ENCODE peak calls at places on chromosomes 12 and 14, in four cellular contexts. H is mesendoderm, T is Karpas-422, N is fibroblast of lung. B is an unnamed sample.

GRCh38 chr12:132711169-132711843 is 664 bp downstream of the PGAM5 start:
- DNase-seq in H (peak; percentile 29), T (peak; percentile 69), N (peak; percentile 17), B (peak; percentile 23)

GRCh38 chr12:51071663-51072062 is 11.7 kb downstream of the CSRNP2 start:
- DNase-seq in H (peak; percentile 41), T (no peak), N (no peak), B (no peak)

GRCh38 chr12:104171785-104172563 is 34.0 kb upstream of the NFYB start:
- DNase-seq in H (no peak), T (no peak), N (no peak), B (no peak)

GRCh38 chr12:3135522-3136461 is 58.6 kb downstream of the TSPAN9 start:
- DNase-seq in H (peak; percentile 93), T (peak; percentile 85), N (peak; percentile 85), B (peak; percentile 84)

GRCh38 chr14:92575773-92576303 is 62.3 kb downstream of the RIN3 start:
- DNase-seq in H (no peak), T (no peak), N (no peak), B (no peak)

GRCh38 chr12:46260153-46260912 is 8.5 kb downstream of the SLC38A1 start:
- DNase-seq in H (peak; percentile 89), T (no peak), N (peak; percentile 54), B (peak; percentile 86)

GRCh38 chr12:27180862-27181261 is 63.2 kb upstream of the STK38L start:
- DNase-seq in H (no peak), T (no peak), N (no peak), B (no peak)

GRCh38 chr14:57875296-57875695 is 9.4 kb upstream of the SLC35F4 start:
- DNase-seq in H (no peak), T (no peak), N (no peak), B (no peak)

GRCh38 chr12:42968426-42968825 is 378.9 kb upstream of the PRICKLE1 start:
- DNase-seq in H (no peak), T (no peak), N (no peak), B (no peak)

GRCh38 chr14:99361596-99362220 is 89.7 kb upstream of the BCL11B start:
- DNase-seq in H (peak; percentile 28), T (no peak), N (no peak), B (no peak)

GRCh38 chr12:87217486-87217885 is 811.7 kb downstream of the C12orf50 start:
- DNase-seq in H (no peak), T (no peak), N (peak; percentile 65), B (peak; percentile 44)

GRCh38 chr12:126784328-126784921 is 1482.5 kb upstream of the TMEM132C start:
- DNase-seq in H (peak; percentile 86), T (peak; percentile 64), N (no peak), B (peak; percentile 52)

GRCh38 chr14:74653386-74654138 is 41.5 kb upstream of the LTBP2 start:
- DNase-seq in H (peak; percentile 81), T (no peak), N (no peak), B (peak; percentile 56)

GRCh38 chr12:53171725-53172329 is 8.7 kb upstream of the ZNF740 start:
- DNase-seq in H (no peak), T (no peak), N (no peak), B (no peak)

GRCh38 chr14:40981247-40981646 is 625.4 kb upstream of the LRFN5 start:
- DNase-seq in H (peak; percentile 39), T (no peak), N (no peak), B (no peak)

GRCh38 chr14:68589447-68590232 is 203.2 kb downstream of the ZFP36L1 start:
- DNase-seq in H (no peak), T (no peak), N (peak; percentile 83), B (peak; percentile 97)

GRCh38 chr14:22556990-22557623 is 31.9 kb downstream of the DAD1 start:
- DNase-seq in H (peak; percentile 89), T (peak; percentile 96), N (peak; percentile 75), B (peak; percentile 75)

GRCh38 chr12:90585640-90586304 is 369.2 kb downstream of the CCER1 start:
- DNase-seq in H (no peak), T (no peak), N (peak; percentile 1), B (peak; percentile 1)

GRCh38 chr14:40983604-40984003 is 623.1 kb upstream of the LRFN5 start:
- DNase-seq in H (no peak), T (no peak), N (peak; percentile 10), B (peak; percentile 23)

GRCh38 chr12:112443916-112444315 is 25.2 kb downstream of the PTPN11 start:
- DNase-seq in H (no peak), T (no peak), N (no peak), B (no peak)

GRCh38 chr12:6551496-6552139 is 4.2 kb downstream of the IFFO1 start:
- DNase-seq in H (peak; percentile 67), T (no peak), N (peak; percentile 54), B (peak; percentile 80)

GRCh38 chr14:67332468-67332867 is 27.1 kb downstream of the ATP6V1D start:
- DNase-seq in H (peak; percentile 46), T (no peak), N (no peak), B (no peak)

GRCh38 chr12:109310247-109311125 is 1.4 kb upstream of the FOXN4 start:
- DNase-seq in H (no peak), T (no peak), N (no peak), B (no peak)
- H3K4me3 ChIP-seq in H (peak overlapping the region; percentile 20), T (no peak overlapping the region), N (no peak overlapping the region), B (no peak overlapping the region)

DNA sequence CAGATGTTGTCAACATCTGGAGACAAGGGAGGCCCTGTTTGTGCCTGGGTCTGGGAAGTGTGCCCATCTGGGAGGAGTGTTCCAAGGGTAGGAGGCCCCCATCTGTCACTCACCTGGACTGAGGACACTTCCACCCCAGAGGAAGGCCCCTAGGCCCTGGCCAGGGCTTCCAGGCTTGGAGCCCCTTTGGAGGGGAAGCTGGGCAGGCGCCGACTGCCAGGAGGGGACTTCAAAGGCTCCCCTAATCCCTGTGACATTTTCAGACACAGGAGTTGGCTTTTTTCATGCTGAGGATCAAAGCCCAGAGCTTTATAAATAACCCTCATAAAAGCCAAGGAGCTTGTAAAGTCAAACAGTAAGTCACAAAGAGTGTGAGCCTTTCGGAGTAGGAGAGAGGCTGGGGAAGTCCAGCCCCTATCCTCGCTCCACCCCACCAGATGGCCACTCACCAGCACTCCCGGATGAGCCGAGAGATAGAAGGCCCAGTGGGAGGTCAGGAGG is 17.6 kb upstream of the FAM222A start:
- DNase-seq in H (no peak), T (no peak), N (no peak), B (no peak)
- H3K4me3 ChIP-seq in H (no peak overlapping the region), T (no peak overlapping the region), N (no peak overlapping the region), B (no peak overlapping the region)

DNA sequence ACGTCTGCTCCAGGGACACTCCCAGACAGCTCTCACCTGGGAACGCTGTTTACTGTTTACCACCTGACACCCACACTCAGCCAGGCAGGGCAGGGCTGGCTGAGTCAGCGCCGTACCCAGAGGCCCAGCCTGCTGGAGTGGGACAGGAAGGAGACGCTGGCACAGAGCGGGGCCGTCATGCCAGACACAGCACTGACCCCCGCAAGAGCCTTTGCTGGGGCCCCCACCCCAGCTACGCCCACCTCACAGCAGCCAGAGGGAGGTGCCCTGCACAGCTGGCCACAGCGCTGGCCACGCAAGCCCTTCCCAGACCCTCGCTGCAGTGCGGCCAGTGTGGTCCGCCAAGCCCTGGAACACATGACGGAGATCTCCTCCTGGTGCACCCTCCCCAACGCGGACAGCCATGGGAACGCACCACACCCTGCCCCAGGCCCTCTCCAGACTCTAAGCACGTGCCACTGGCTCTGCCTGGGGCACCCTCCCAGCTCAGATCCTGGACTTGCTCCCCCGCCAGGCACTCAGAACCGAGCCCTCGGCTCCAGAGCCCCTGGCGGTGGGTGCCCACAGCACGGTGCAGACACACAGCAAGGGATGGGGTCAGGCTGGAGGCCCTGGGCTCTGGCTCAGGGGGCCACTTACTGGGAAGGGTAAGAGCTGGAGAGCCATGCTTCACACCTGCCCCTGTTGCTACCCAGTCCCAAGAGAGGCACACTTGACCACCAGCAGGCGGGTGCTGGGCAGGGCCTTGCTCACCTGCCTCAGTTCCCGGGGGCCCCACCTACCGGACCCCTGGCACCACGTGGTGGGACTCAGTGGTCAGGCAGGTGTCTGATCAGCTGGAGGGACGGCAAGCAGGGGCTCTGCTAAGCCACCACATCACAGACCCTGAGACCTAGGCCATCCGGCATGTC is 5.6 kb downstream of the AHNAK2 start:
- DNase-seq in H (no peak), T (no peak), N (peak; percentile 57), B (peak; percentile 85)
- H3K4me3 ChIP-seq in H (no peak overlapping the region), T (no peak overlapping the region), N (no peak overlapping the region), B (peak overlapping the region; percentile 14)

DNA sequence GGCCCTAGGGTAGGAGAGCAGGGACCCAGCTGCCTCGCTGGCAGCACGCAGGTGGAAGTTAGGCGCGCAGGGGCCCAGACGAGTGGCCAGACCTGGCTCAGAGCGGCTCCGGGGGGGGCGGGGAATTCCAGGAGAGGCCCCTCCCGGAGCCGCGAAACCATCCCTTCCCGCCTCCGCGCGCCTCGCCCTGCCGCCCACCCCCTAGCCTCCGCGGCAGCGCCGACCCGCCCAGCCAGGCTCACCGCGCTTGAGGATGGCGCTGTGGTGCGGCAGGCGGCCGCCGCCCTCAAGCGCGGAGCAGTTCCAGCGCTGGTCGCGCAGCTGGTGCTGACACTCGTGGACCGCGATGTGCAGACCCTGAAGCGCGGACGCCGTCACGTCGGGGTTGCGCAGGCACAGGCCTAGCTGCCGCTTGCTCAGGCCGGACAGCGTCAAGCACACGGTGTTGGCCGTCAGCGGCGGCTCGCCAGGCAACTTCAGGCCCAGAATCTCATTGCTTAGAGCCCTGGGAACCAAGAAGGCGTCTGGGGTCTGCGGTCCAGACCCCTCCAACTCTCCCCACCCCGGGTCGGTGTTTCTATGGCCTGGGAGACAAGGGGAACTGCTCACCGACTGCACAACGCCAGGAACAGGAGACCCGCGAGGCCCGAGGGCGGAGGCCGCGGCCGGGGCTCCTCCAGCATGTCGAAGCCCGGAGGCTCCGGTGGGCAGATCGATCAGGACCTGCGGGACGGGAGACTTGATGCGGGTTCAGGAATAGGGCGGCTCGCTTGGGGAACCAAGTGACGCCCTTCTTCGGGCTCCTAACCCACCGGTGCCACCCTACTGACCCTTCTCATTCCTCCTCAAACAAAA is 1.5 kb downstream of the WNT10B start:
- DNase-seq in H (peak; percentile 44), T (no peak), N (peak; percentile 17), B (no peak)
- H3K4me3 ChIP-seq in H (no peak overlapping the region), T (peak overlapping the region; percentile 56), N (no peak overlapping the region), B (no peak overlapping the region)

GRCh38 chr12:59194794-59195193 is 274.5 kb upstream of the LRIG3 start:
- DNase-seq in H (peak; percentile 27), T (peak; percentile 45), N (no peak), B (no peak)

GRCh38 chr12:59193476-59194050 is 273.3 kb upstream of the LRIG3 start:
- DNase-seq in H (no peak), T (no peak), N (no peak), B (no peak)

GRCh38 chr12:59196989-59197388 is 276.7 kb upstream of the LRIG3 start:
- DNase-seq in H (no peak), T (no peak), N (no peak), B (no peak)

GRCh38 chr12:59191372-59191771 is 271.1 kb upstream of the LRIG3 start:
- DNase-seq in H (no peak), T (no peak), N (no peak), B (no peak)
- H3K4me3 ChIP-seq in H (no peak overlapping the region), T (no peak overlapping the region), N (no peak overlapping the region), B (no peak overlapping the region)

GRCh38 chr12:116339062-116339461 is 61.6 kb upstream of the MED13L start:
- DNase-seq in H (no peak), T (peak; percentile 49), N (no peak), B (no peak)
- H3K4me3 ChIP-seq in H (no peak overlapping the region), T (no peak overlapping the region), N (no peak overlapping the region), B (no peak overlapping the region)

GRCh38 chr12:4383304-4383865 is 3.9 kb upstream of the FGF23 start:
- DNase-seq in H (peak; percentile 93), T (peak; percentile 54), N (no peak), B (no peak)

GRCh38 chr12:4380332-4380731 is 820 bp upstream of the FGF23 start:
- DNase-seq in H (no peak), T (no peak), N (no peak), B (no peak)

GRCh38 chr12:4379410-4379809 is at the start of gene FGF23:
- DNase-seq in H (peak; percentile 84), T (no peak), N (peak; percentile 36), B (peak; percentile 9)
- H3K4me3 ChIP-seq in H (no peak within 1 kb of the TSS), T (no peak within 1 kb of the TSS), N (no peak within 1 kb of the TSS), B (no peak within 1 kb of the TSS)